ENCODE peak calls at places on chromosome 6, in eight cellular contexts. R is psoas muscle, K is gastrocnemius medialis, G is left lung, F is uterus, H is stomach, Z is SJSA1, J is cardiac muscle cell. O is an unnamed sample. For H3K36me3 and H3K27me3, the result is how much of the 10 kb centered on the place peaks cover.

GRCh38 chr6:51885957-51886356 is 201.5 kb downstream of the PKHD1 start:
- DNase-seq in R (no peak), J (no peak), G (no peak), F (no peak), K (no peak), Z (no peak), H (no peak), O (peak)

GRCh38 chr6:17470209-17470952 is 77.0 kb downstream of the CAP2 start:
- DNase-seq in K (no peak), Z (no peak), F (peak), H (no peak), J (no peak), R (no peak), G (no peak), O (no peak)

GRCh38 chr6:24504642-24505586 is 10.1 kb downstream of the ALDH5A1 start:
- DNase-seq in Z (no peak), G (peak), K (no peak), R (no peak), F (no peak), J (no peak), H (no peak), O (no peak)

GRCh38 chr6:46407246-46407645 is 84.0 kb downstream of the RCAN2 start:
- DNase-seq in F (no peak), Z (no peak), G (no peak), H (no peak), K (no peak), R (no peak), J (no peak), O (no peak)

GRCh38 chr6:168319279-168320051 is at the start of gene DACT2:
- DNase-seq in F (no peak), J (peak), R (no peak), K (no peak), Z (no peak), G (no peak), H (no peak), O (peak)

GRCh38 chr6:121383478-121383877 is 49.2 kb upstream of the TBC1D32 start:
- DNase-seq in Z (no peak), R (no peak), J (no peak), K (no peak), H (no peak), G (no peak), F (no peak), O (no peak)

GRCh38 chr6:15457903-15458530 is 204.8 kb downstream of the DTNBP1 start:
- DNase-seq in F (no peak), Z (no peak), J (no peak), K (no peak), R (no peak), G (no peak), H (no peak), O (no peak)

GRCh38 chr6:28802417-28803336 is 121.1 kb downstream of the TRIM27 start:
- DNase-seq in K (no peak), G (no peak), F (no peak), H (no peak), R (no peak), J (no peak), Z (no peak), O (peak)

GRCh38 chr6:89032599-89032998 is 48.0 kb upstream of the PNRC1 start:
- DNase-seq in F (no peak), H (no peak), G (no peak), K (peak), Z (no peak), R (no peak), J (no peak), O (no peak)

GRCh38 chr6:48113130-48113529 is 2.1 kb upstream of the PTCHD4 start:
- DNase-seq in F (no peak), H (no peak), J (no peak), Z (no peak), R (no peak), K (no peak), G (no peak), O (no peak)

GRCh38 chr6:96907498-96907897 is 9.8 kb upstream of the NDUFAF4 start:
- DNase-seq in G (no peak), F (no peak), J (no peak), H (no peak), Z (no peak), R (no peak), K (no peak), O (no peak)

GRCh38 chr6:5729813-5730212 is 276.9 kb downstream of the NRN1 start:
- DNase-seq in G (no peak), Z (no peak), J (no peak), F (no peak), K (no peak), H (no peak), R (no peak), O (peak)

GRCh38 chr6:73722318-73723060 is 26.5 kb downstream of the CD109 start:
- DNase-seq in F (no peak), G (no peak), R (no peak), H (no peak), J (peak), K (no peak), Z (no peak), O (no peak)

GRCh38 chr6:164168595-164168994 is 754.1 kb downstream of the QKI start:
- DNase-seq in Z (no peak), K (no peak), H (no peak), J (no peak), R (no peak), G (no peak), F (no peak), O (no peak)

GRCh38 chr6:162203287-162203686 is 524.3 kb downstream of the PRKN start:
- DNase-seq in G (no peak), J (no peak), Z (no peak), K (no peak), R (no peak), F (no peak), H (no peak), O (no peak)

GRCh38 chr6:41636803-41637178 is 1.5 kb upstream of the MDFI start:
- DNase-seq in J (no peak), R (no peak), Z (no peak), F (no peak), G (peak), K (no peak), H (peak), O (peak)

GRCh38 chr6:89140347-89141159 is 5.3 kb upstream of the PM20D2 start:
- DNase-seq in F (no peak), R (no peak), Z (no peak), K (no peak), G (no peak), J (no peak), H (peak), O (no peak)

GRCh38 chr6:90110971-90111370 is 185.7 kb downstream of the BACH2 start:
- DNase-seq in J (no peak), F (no peak), G (no peak), H (no peak), K (no peak), Z (no peak), R (no peak), O (no peak)

GRCh38 chr6:27650620-27651370 is 177.9 kb upstream of the ZNF184 start:
- DNase-seq in R (no peak), F (no peak), K (no peak), H (no peak), Z (no peak), G (no peak), J (peak), O (peak)

DNA sequence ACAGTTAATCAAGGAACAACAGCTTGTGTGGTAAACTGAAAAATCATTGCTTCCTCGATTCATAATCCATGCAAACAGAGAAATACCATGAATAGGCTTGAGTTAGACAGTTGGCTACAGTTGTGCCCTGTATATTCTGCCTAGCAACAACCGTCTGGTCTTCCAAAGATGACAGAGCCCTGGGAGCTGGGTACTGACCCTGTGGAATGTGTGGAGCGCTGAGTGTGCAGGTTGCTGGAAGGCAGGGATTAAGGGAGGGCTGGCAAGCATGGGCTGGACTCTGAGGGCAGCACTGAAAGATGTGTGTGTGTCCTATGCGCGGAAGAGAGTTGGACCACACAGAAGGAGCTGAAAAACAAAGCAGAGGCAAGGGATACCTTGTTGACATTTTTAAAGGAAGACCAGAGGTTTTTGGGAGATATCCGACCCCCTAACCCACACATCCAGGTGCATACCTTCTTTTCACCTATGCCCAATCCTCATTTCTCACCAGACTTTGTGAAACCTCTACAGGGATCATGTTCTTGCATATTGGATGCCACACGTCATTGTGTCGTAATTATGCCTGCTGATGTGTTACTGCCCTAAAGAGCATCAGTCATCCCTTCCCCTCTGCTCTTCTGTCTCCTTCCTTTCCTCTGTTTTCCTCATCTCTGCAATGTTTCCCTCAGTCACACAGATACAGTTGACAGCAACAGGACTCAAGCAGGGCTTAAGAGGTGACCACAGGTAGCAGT is 58.2 kb upstream of the VGLL2 start:
- DNase-seq in G (no peak), F (no peak), Z (peak), J (peak), R (no peak), K (no peak), H (no peak), O (peak)
- H3K4me3 ChIP-seq in G (no peak), F (no peak), Z (no peak), J (no peak), R (no peak), K (no peak), H (no peak), O (no peak)

GRCh38 chr6:149237464-149237863 is 80.0 kb upstream of the TAB2 start:
- DNase-seq in K (no peak), G (no peak), J (no peak), Z (no peak), R (no peak), H (no peak), F (no peak), O (peak)

GRCh38 chr6:149234051-149234962 is 83.2 kb upstream of the TAB2 start:
- DNase-seq in Z (no peak), F (no peak), H (no peak), R (no peak), G (no peak), J (no peak), K (no peak), O (no peak)

GRCh38 chr6:149239573-149240209 is 77.8 kb upstream of the TAB2 start:
- DNase-seq in Z (no peak), J (no peak), K (no peak), G (no peak), R (no peak), F (no peak), H (no peak), O (no peak)

GRCh38 chr6:149235130-149235561 is 82.4 kb upstream of the TAB2 start:
- DNase-seq in F (no peak), K (peak), R (no peak), G (no peak), J (no peak), Z (peak), H (no peak), O (no peak)

DNA sequence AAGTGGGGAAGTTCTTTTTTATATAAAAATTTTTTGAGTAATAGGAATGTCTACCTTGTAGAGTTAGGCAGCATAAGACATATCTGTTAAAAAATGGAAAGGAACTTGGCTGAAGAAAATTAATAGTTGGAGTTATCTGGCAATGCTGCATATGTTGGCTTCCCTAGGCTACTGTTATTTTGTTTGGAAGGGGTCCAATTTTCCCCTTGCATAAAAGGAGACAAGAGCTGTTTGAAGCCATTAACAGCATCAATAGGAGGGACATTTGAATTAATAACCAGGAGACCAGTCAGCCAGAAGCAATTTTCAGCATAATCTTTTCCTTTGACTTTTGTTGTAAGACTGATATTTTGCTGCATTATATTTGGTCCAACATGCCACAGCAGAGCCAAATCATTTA is 80.9 kb upstream of the TAB2 start:
- DNase-seq in F (no peak), J (no peak), H (no peak), K (no peak), G (no peak), R (no peak), Z (no peak), O (no peak)
- H3K36me3 ChIP-seq in F (under half), J (under half), H (under half), K (under half), G (under half), R (under half), Z (under half), O (under half)

GRCh38 chr6:34152042-34152524 is 6.2 kb upstream of the GRM4 start:
- DNase-seq in K (no peak), G (no peak), F (no peak), Z (no peak), J (no peak), R (no peak), H (no peak), O (peak)
- H3K27me3 ChIP-seq in K (under half), G (under half), F (under half), Z (under half), J (half or more), R (under half), H (half or more), O (under half)

DNA sequence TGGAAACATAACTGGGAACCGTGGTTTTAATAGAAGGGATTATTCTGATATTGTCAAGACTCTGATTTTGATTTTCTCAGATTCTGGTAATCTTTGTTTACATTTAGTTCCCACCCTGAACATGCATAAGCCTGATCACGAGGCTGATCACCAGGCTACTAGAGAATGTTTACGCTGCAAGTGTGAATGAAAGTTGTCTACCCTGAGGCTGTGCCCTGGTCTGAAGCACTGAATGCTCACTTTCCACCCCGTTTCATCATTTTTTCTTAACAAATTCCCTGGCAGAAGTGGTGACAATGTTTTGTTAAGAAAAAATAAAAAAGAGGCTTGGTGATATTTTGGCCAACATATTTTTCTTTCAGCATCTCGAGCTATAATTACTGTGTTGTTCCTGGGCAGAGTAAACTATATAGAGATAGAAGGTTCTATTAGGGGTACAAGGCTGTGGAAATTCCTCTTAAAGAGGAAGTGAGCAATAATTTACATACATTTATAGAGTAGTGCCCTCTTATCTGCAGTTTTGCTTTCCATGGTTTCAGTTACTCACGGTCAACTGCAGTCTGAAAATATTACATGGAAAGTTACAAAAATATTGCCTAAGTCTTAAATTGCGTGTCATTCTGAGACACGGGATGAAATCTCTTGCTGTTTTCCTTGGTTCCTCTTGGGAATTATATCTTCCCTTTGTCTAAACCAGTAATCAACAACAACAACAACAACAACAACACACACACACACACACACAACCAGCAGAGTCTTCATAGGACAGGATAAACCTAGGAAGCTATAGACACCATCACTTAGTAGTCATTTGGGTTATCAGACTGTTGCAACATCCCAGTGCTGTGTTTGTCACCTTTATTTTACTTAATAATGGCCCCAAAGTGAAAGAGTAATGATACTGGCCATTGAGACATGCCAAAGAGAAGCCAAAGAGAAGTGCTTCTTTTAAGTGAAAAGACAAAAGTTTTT is 566.6 kb upstream of the CITED2 start:
- DNase-seq in Z (no peak), G (no peak), J (no peak), R (no peak), H (no peak), F (no peak), K (no peak), O (no peak)
- H3K4me3 ChIP-seq in Z (no peak), G (no peak), J (no peak), R (no peak), H (no peak), F (no peak), K (no peak), O (no peak)

GRCh38 chr6:105279463-105279862 is 99.6 kb upstream of the POPDC3 start:
- DNase-seq in K (peak), H (no peak), Z (no peak), G (no peak), J (no peak), R (no peak), F (no peak), O (no peak)

GRCh38 chr6:105280033-105280432 is 100.2 kb upstream of the POPDC3 start:
- DNase-seq in G (no peak), Z (no peak), K (peak), J (no peak), H (peak), F (no peak), R (peak), O (no peak)

GRCh38 chr6:105278813-105279212 is 99.0 kb upstream of the POPDC3 start:
- DNase-seq in K (peak), J (no peak), F (no peak), Z (no peak), G (no peak), R (no peak), H (no peak), O (no peak)

GRCh38 chr6:105278035-105278434 is 98.2 kb upstream of the POPDC3 start:
- DNase-seq in K (no peak), R (peak), H (no peak), G (peak), Z (no peak), J (no peak), F (no peak), O (no peak)

DNA sequence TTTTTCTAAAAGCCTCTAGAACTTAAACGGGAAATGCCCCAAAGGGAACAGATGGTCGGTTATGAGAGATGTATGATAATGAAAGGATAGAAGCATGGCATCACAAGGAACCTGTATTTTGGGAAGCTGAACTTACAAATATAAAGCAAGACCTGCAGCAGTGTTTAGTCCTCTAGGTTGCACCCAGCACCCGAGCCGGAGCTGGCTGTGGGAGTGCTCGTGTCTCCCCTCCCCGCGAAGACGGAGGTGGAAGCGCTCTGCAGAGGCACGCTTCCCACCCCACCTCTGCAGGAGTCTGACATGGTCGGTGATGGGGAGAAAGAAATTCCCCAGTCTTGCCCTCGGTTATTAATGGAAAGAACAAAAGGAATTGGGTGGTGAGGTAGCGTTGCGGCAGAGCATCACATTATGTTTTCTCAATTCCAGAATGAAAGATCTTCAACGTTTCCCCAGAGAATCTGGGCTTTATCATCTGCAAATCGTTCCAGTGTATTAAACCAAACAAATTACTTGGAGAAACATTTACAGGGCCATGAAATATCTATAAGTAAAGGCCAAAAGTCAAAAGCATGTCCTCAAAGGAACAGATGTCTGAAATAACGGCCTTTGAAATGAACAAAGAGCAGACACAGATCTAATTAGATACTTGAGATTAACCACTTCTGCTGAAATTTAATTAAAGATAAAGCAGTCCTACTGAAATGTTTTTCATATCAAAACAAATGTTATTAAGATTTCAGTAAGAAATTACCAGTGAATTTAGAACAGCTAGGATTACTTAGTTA is 103.2 kb upstream of the POPDC3 start:
- DNase-seq in K (no peak), J (no peak), R (no peak), Z (no peak), H (no peak), G (no peak), F (no peak), O (no peak)
- H3K36me3 ChIP-seq in K (under half), J (under half), R (half or more), Z (under half), H (half or more), G (under half), F (under half), O (under half)